ENCODE peak calls at places on chromosomes 4 and X, in five cellular contexts. H, N, K, C and L are unnamed samples.

GRCh38 chr4:87382931-87383330 is 8.1 kb downstream of the HSD17B11 start:
- DNase-seq in K (no peak), H (no peak), N (no peak), C (no peak), L (no peak)

GRCh38 chr4:152257601-152258066 is 278.3 kb downstream of the FBXW7 start:
- DNase-seq in H (no peak), K (no peak), C (peak; percentile 75), N (no peak), L (no peak)

GRCh38 chr4:123477804-123478209 is 81.2 kb downstream of the SPRY1 start:
- DNase-seq in N (no peak), K (no peak), H (peak; percentile 35), C (peak; percentile 47), L (no peak)

GRCh38 chr4:1446502-1447153 is 40.4 kb upstream of the NKX1-1 start:
- DNase-seq in H (no peak), N (no peak), K (no peak), C (no peak), L (peak; percentile 56)

GRCh38 chr4:26342328-26343040 is 21.7 kb downstream of the RBPJ start:
- DNase-seq in N (no peak), H (no peak), C (peak; percentile 83), K (no peak), L (no peak)

GRCh38 chr4:108519911-108520310 is 100.5 kb upstream of the RPL34 start:
- DNase-seq in H (no peak), C (no peak), N (no peak), K (no peak), L (no peak)

GRCh38 chr4:30757357-30757756 is 37.2 kb downstream of the PCDH7 start:
- DNase-seq in H (no peak), K (no peak), C (peak; percentile 82), N (no peak), L (no peak)

GRCh38 chr4:151807220-151807619 is 46.4 kb upstream of the GATB start:
- DNase-seq in C (no peak), N (no peak), H (no peak), K (no peak), L (no peak)

GRCh38 chrX:153672531-153673397 is 849 bp downstream of the PNCK start:
- DNase-seq in H (no peak), K (no peak), N (peak; percentile 39), C (no peak), L (no peak)

GRCh38 chr4:53702334-53703266 is 111.3 kb upstream of the LNX1 start:
- DNase-seq in N (peak; percentile 81), K (peak; percentile 49), H (no peak), C (peak; percentile 85), L (peak; percentile 50)